ENCODE peak calls at places on chromosome 4, in eight cellular contexts. X is endothelial cell of umbilical vein, F is stomach, K is sigmoid colon, E is breast epithelium, H is tibial nerve, D is ovary, Y is suprapubic skin. A is an unnamed sample.

GRCh38 chr4:94642561-94642866 is 115.2 kb upstream of the BMPR1B start:
- DNase-seq in X (no peak), K (no peak), F (no peak), E (no peak), D (no peak), H (no peak), Y (no peak), A (no peak)

GRCh38 chr4:168274871-168275270 is 43.7 kb downstream of the DDX60 start:
- DNase-seq in Y (no peak), E (no peak), F (no peak), D (no peak), K (no peak), X (no peak), H (no peak), A (no peak)

GRCh38 chr4:52251864-52252263 is 200.8 kb downstream of the SPATA18 start:
- DNase-seq in K (no peak), D (no peak), X (no peak), H (no peak), E (no peak), Y (no peak), F (no peak), A (no peak)

GRCh38 chr4:15020502-15021286 is 18.4 kb downstream of the CPEB2 start:
- DNase-seq in F (no peak), D (no peak), E (no peak), H (no peak), K (no peak), Y (no peak), X (no peak), A (no peak)

GRCh38 chr4:157222764-157223145 is 2.2 kb downstream of the GRIA2 start:
- DNase-seq in X (peak; percentile 1), D (no peak), K (no peak), E (no peak), H (no peak), Y (no peak), F (no peak), A (no peak)

GRCh38 chr4:48970471-48970921 is 15.6 kb upstream of the CWH43 start:
- DNase-seq in K (no peak), X (no peak), F (no peak), E (no peak), Y (no peak), D (no peak), H (no peak), A (no peak)

GRCh38 chr4:6885953-6886557 is 23.6 kb upstream of the TBC1D14 start:
- DNase-seq in X (peak; percentile 15), F (peak; percentile 49), D (peak; percentile 33), K (peak; percentile 82), H (peak; percentile 23), E (peak; percentile 47), Y (no peak), A (peak; percentile 54)

GRCh38 chr4:163350672-163351071 is 7.0 kb downstream of the NPY5R start:
- DNase-seq in H (no peak), K (no peak), F (no peak), Y (no peak), D (no peak), X (no peak), E (no peak), A (no peak)

GRCh38 chr4:5757091-5757490 is 46.1 kb downstream of the EVC start:
- DNase-seq in Y (no peak), E (no peak), X (no peak), F (no peak), K (no peak), D (no peak), H (no peak), A (no peak)

GRCh38 chr4:82588871-82589270 is 27.1 kb upstream of the TMEM150C start:
- DNase-seq in F (no peak), H (no peak), E (no peak), X (no peak), K (no peak), Y (no peak), D (no peak), A (no peak)

GRCh38 chr4:96016615-96017299 is 176.9 kb downstream of the PDHA2 start:
- DNase-seq in E (no peak), D (no peak), X (no peak), K (no peak), F (no peak), Y (no peak), H (no peak), A (no peak)

GRCh38 chr4:111064342-111064993 is 441.6 kb upstream of the PITX2 start:
- DNase-seq in X (no peak), E (no peak), H (no peak), F (no peak), D (no peak), K (no peak), Y (no peak), A (no peak)

GRCh38 chr4:67282749-67283148 is 262.6 kb downstream of the CENPC start:
- DNase-seq in K (no peak), D (no peak), Y (no peak), H (no peak), X (no peak), E (no peak), F (no peak), A (no peak)

GRCh38 chr4:76585897-76586360 is 150.9 kb downstream of the SHROOM3 start:
- DNase-seq in X (peak; percentile 62), E (peak; percentile 97), F (peak; percentile 95), K (peak; percentile 65), Y (peak; percentile 88), D (no peak), H (no peak), A (peak; percentile 29)

GRCh38 chr4:69523385-69524132 is 27.9 kb upstream of the UGT2B4 start:
- DNase-seq in H (no peak), X (no peak), D (no peak), F (no peak), E (no peak), Y (no peak), K (no peak), A (no peak)

GRCh38 chr4:1047976-1048780 is 36.8 kb downstream of the FGFRL1 start:
- DNase-seq in H (no peak), K (peak; percentile 61), D (peak; percentile 12), F (no peak), E (no peak), X (no peak), Y (peak; percentile 74), A (peak; percentile 11)

GRCh38 chr4:3176625-3177229 is 72.2 kb upstream of the MSANTD1 start:
- DNase-seq in E (no peak), X (no peak), F (no peak), H (no peak), Y (no peak), K (no peak), D (no peak), A (no peak)

GRCh38 chr4:610411-611261 is 14.7 kb upstream of the PDE6B start:
- DNase-seq in K (no peak), F (no peak), H (no peak), E (peak; percentile 60), Y (peak; percentile 69), X (no peak), D (no peak), A (no peak)

GRCh38 chr4:136283973-136284372 is 1248.3 kb downstream of the PCDH18 start:
- DNase-seq in F (no peak), X (no peak), H (no peak), K (no peak), Y (no peak), E (no peak), D (no peak), A (no peak)

GRCh38 chr4:119728692-119729593 is 100.3 kb upstream of the PDE5A start:
- DNase-seq in D (no peak), H (no peak), K (no peak), E (no peak), Y (no peak), F (no peak), X (no peak), A (no peak)

GRCh38 chr4:104896623-104897296 is 249.9 kb upstream of the TET2 start:
- DNase-seq in K (no peak), E (no peak), H (no peak), F (no peak), Y (no peak), D (no peak), X (no peak), A (no peak)

DNA sequence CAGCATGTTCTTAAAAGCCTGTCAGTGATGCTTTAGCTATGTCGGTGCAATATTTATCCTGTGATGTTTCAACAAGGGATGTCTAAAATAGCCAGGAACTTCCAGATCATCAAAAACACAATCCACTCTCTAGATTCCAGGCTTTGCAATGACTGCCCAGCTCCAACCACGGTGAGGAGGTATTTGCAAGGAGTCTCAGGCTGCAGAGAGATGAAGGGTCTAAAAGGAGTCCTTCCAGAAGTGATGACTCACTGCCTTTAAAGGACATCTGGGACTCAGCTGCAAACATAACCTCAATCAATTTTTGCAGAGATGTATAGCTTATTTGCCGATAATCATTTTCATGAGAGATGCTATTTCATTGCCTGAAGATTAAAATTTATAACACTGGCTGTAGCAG is 69.3 kb downstream of the RWDD4 start:
- DNase-seq in D (no peak), X (no peak), K (no peak), E (no peak), H (no peak), Y (no peak), F (no peak), A (no peak)
- TF ChIP-seq POLR2A in D (no peak), X (no peak), K (no peak), E (no peak), H (no peak), Y (no peak), F (no peak), A (no peak)

GRCh38 chr4:8073206-8073863 is 85.3 kb downstream of the ABLIM2 start:
- DNase-seq in D (no peak), H (no peak), E (no peak), F (no peak), Y (no peak), K (no peak), X (no peak), A (no peak)
- H3K4me1 ChIP-seq in D (no peaks in the 10 kb centered on the region), H (no peaks in the 10 kb centered on the region), E (no peaks in the 10 kb centered on the region), F (peaks cover 10% of the 10 kb centered on the region), Y (peaks cover 3% of the 10 kb centered on the region), K (no peaks in the 10 kb centered on the region), X (no peaks in the 10 kb centered on the region), A (no peaks in the 10 kb centered on the region)

DNA sequence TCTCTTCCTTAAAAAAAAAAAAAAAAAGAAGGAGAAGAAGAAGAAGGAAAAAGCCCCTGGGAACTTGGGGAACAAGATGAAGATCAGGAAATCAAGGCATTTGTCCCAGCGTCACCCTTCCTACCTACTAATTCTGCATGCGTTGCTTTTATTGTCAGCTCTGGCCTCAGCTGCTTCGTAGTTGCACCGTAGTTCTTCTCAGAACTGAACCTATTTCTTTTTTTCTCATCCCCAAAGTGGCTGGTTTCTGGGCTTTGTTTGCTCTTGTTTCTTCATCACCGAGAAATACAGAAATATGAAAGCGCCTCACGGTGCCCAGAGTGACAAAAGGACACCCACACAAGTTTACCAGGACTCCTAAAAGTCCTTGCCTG is 891 bp downstream of the PRKG2 start:
- DNase-seq in X (no peak), H (no peak), E (no peak), F (no peak), K (no peak), Y (no peak), D (no peak), A (no peak)
- H3K4me3 ChIP-seq in X (no peak overlapping the region), H (peak overlapping the region; percentile 35), E (peak overlapping the region; percentile 63), F (peak overlapping the region; percentile 52), K (peak overlapping the region; percentile 58), Y (peak overlapping the region; percentile 60), D (no peak overlapping the region), A (peak overlapping the region; percentile 21)

GRCh38 chr4:17576932-17577659 is at the start of gene LAP3:
- DNase-seq in F (peak; percentile 99), D (peak; percentile 96), K (peak; percentile 99), H (peak; percentile 99), X (peak; percentile 97), E (peak; percentile 96), Y (peak; percentile 99), A (peak; percentile 98)
- TF ChIP-seq POLR2A in F (peak; percentile 41), D (peak; percentile 63), K (peak; percentile 83), H (peak; percentile 78), X (peak; percentile 94), E (peak; percentile 48), Y (peak; percentile 93), A (peak; percentile 94)

A was measured in uterus.